ENCODE peak calls at places on chromosome 17, in five cellular contexts. Y, N, B, A and K are unnamed samples.

GRCh38 chr17:79696159-79696982 is 34.4 kb upstream of the ENPP7 start:
- DNase-seq in B (no peak), Y (no peak), A (no peak), N (no peak), K (no peak)

GRCh38 chr17:42653179-42654124 is 5.6 kb upstream of the TUBG2 start:
- DNase-seq in A (no peak), Y (no peak), N (peak; percentile 75), B (no peak), K (no peak)

GRCh38 chr17:40360091-40360490 is 4.4 kb downstream of the GJD3 start:
- DNase-seq in N (no peak), Y (no peak), A (no peak), B (no peak), K (no peak)

GRCh38 chr17:79913896-79914812 is 74.9 kb upstream of the CBX4 start:
- DNase-seq in Y (no peak), N (no peak), B (no peak), A (no peak), K (no peak)

GRCh38 chr17:14926526-14927122 is 338.5 kb downstream of the PMP22 start:
- DNase-seq in B (peak; percentile 62), N (peak; percentile 13), A (peak; percentile 19), Y (peak; percentile 67), K (peak; percentile 15)

GRCh38 chr17:77022766-77023165 is 118.0 kb upstream of the SEC14L1 start:
- DNase-seq in N (no peak), B (no peak), A (no peak), Y (no peak), K (no peak)

GRCh38 chr17:66829386-66829864 is 5.5 kb upstream of the CACNG5 start:
- DNase-seq in N (peak; percentile 39), A (no peak), B (peak; percentile 55), Y (no peak), K (peak; percentile 66)

GRCh38 chr17:7074931-7075330 is 5.1 kb downstream of the CLEC10A start:
- DNase-seq in N (no peak), Y (no peak), A (no peak), B (no peak), K (no peak)

GRCh38 chr17:28937044-28937729 is 14.1 kb downstream of the PHF12 start:
- DNase-seq in B (no peak), N (no peak), A (no peak), Y (no peak), K (no peak)

GRCh38 chr17:78993241-78993956 is 13.7 kb upstream of the LGALS3BP start:
- DNase-seq in B (peak; percentile 32), N (peak; percentile 24), A (peak; percentile 45), Y (peak; percentile 62), K (peak; percentile 80)

GRCh38 chr17:50632637-50633036 is 2.0 kb upstream of the ABCC3 start:
- DNase-seq in Y (no peak), A (no peak), B (no peak), N (no peak), K (no peak)

GRCh38 chr17:34222732-34223486 is 32.2 kb upstream of the CCL2 start:
- DNase-seq in A (no peak), Y (no peak), N (no peak), B (no peak), K (no peak)

GRCh38 chr17:16322636-16323035 is 30.6 kb downstream of the CENPV start:
- DNase-seq in B (peak; percentile 51), N (no peak), Y (no peak), A (no peak), K (no peak)

GRCh38 chr17:29584452-29585079 is 4.9 kb downstream of the GIT1 start:
- DNase-seq in N (peak; percentile 61), A (no peak), Y (no peak), B (no peak), K (no peak)

GRCh38 chr17:15954222-15954621 is 9.3 kb downstream of the ADORA2B start:
- DNase-seq in A (no peak), B (peak; percentile 99), N (no peak), Y (no peak), K (no peak)

GRCh38 chr17:74815671-74816370 is 39.7 kb upstream of the NAT9 start:
- DNase-seq in A (no peak), Y (no peak), N (no peak), B (no peak), K (peak; percentile 34)

GRCh38 chr17:58200024-58200633 is 7.6 kb downstream of the EPX start:
- DNase-seq in N (no peak), B (peak; percentile 66), A (peak; percentile 46), Y (peak; percentile 68), K (peak; percentile 75)

GRCh38 chr17:77329741-77330531 is 189.2 kb downstream of the SEC14L1 start:
- DNase-seq in A (no peak), B (no peak), Y (no peak), N (no peak), K (no peak)

GRCh38 chr17:78794399-78794798 is 12.3 kb upstream of the CYTH1 start:
- DNase-seq in A (no peak), N (no peak), Y (no peak), B (no peak), K (no peak)

GRCh38 chr17:3003401-3004149 is 59.8 kb downstream of the OR1D5 start:
- DNase-seq in Y (peak; percentile 81), A (no peak), B (no peak), N (peak; percentile 32), K (no peak)

GRCh38 chr17:1067282-1067956 is 70.5 kb downstream of the TIMM22 start:
- DNase-seq in N (no peak), A (no peak), Y (no peak), B (peak; percentile 76), K (peak; percentile 36)

GRCh38 chr17:72240333-72240732 is 119.5 kb downstream of the SOX9 start:
- DNase-seq in A (no peak), B (no peak), N (no peak), Y (no peak), K (no peak)

GRCh38 chr17:8957721-8958120 is 7.8 kb downstream of the PIK3R5 start:
- DNase-seq in Y (no peak), N (no peak), B (no peak), A (no peak), K (no peak)

GRCh38 chr17:67246648-67247415 is 1.8 kb upstream of the HELZ start:
- DNase-seq in B (peak; percentile 73), A (peak; percentile 24), Y (peak; percentile 13), N (no peak), K (peak; percentile 56)

GRCh38 chr17:73156166-73156840 is 8.5 kb upstream of the SSTR2 start:
- DNase-seq in B (peak; percentile 85), N (peak; percentile 72), A (peak; percentile 28), Y (peak; percentile 63), K (peak; percentile 78)

GRCh38 chr17:48594412-48595106 is 980 bp upstream of the HOXB5 start:
- DNase-seq in A (no peak), B (peak; percentile 31), Y (no peak), N (no peak), K (no peak)

GRCh38 chr17:80605326-80606066 is 60.9 kb downstream of the RPTOR start:
- DNase-seq in A (peak; percentile 50), N (no peak), Y (peak; percentile 24), B (peak; percentile 81), K (no peak)

GRCh38 chr17:37373530-37374159 is 2.1 kb upstream of the C17orf78 start:
- DNase-seq in A (peak; percentile 54), B (peak; percentile 86), Y (peak; percentile 68), N (peak; percentile 38), K (no peak)

GRCh38 chr17:67082110-67082509 is 37.8 kb downstream of the CACNG1 start:
- DNase-seq in A (no peak), B (no peak), Y (no peak), N (no peak), K (no peak)

GRCh38 chr17:18332909-18333489 is 17.9 kb downstream of the SMCR8 start:
- DNase-seq in Y (no peak), N (no peak), A (no peak), B (no peak), K (no peak)

GRCh38 chr17:30964878-30965277 is 6.0 kb upstream of the RNF135 start:
- DNase-seq in N (no peak), B (peak; percentile 46), A (no peak), Y (no peak), K (no peak)

GRCh38 chr17:65557349-65558310 is 3.8 kb downstream of the AXIN2 start:
- DNase-seq in N (no peak), Y (no peak), A (peak; percentile 11), B (peak; percentile 59), K (no peak)

GRCh38 chr17:46270032-46270431 is 24.9 kb upstream of the LRRC37A start:
- DNase-seq in B (no peak), Y (no peak), N (no peak), A (no peak), K (no peak)